ENCODE peak calls at places on chromosome 6, in four cellular contexts. U, Y, Q and D are unnamed samples.
A peak's percentile ranks its signal among the peaks of the same experiment; 100 is the strongest.

GRCh38 chr6:108002365-108003221 is 44.6 kb upstream of the SEC63 start:
- DNase-seq in U (no peak), Y (no peak), Q (no peak), D (no peak)

GRCh38 chr6:110039996-110040383 is 61.9 kb downstream of the GPR6 start:
- DNase-seq in U (peak; percentile 37), Y (no peak), Q (peak; percentile 40), D (peak; percentile 73)

GRCh38 chr6:11767458-11767857 is 11.1 kb downstream of the ADTRP start:
- DNase-seq in U (no peak), Y (no peak), Q (no peak), D (no peak)

GRCh38 chr6:101392561-101393230 is 812 bp upstream of the GRIK2 start:
- DNase-seq in U (no peak), Y (peak; percentile 43), Q (no peak), D (no peak)

GRCh38 chr6:24980507-24981384 is 45.0 kb upstream of the RIPOR2 start:
- DNase-seq in U (peak; percentile 53), Y (no peak), Q (no peak), D (no peak)

GRCh38 chr6:17714879-17715860 is 8.4 kb upstream of the NUP153 start:
- DNase-seq in U (no peak), Y (no peak), Q (no peak), D (no peak)

GRCh38 chr6:32191696-32192607 is 491 bp downstream of the GPSM3 start:
- DNase-seq in U (no peak), Y (no peak), Q (no peak), D (no peak)

GRCh38 chr6:138588805-138589434 is 89.6 kb upstream of the NHSL1 start:
- DNase-seq in U (peak; percentile 65), Y (no peak), Q (peak; percentile 43), D (peak; percentile 66)

GRCh38 chr6:90167514-90168379 is 128.9 kb downstream of the BACH2 start:
- DNase-seq in U (no peak), Y (no peak), Q (no peak), D (no peak)

GRCh38 chr6:31569861-31570536 is 2.1 kb upstream of the LTA start:
- DNase-seq in U (no peak), Y (no peak), Q (no peak), D (no peak)

GRCh38 chr6:5061152-5061551 is 24.0 kb upstream of the PPP1R3G start:
- DNase-seq in U (no peak), Y (no peak), Q (no peak), D (no peak)

GRCh38 chr6:37061157-37061804 is 55.8 kb downstream of the FGD2 start:
- DNase-seq in U (no peak), Y (no peak), Q (no peak), D (no peak)

GRCh38 chr6:162488444-162488843 is 239.1 kb downstream of the PRKN start:
- DNase-seq in U (no peak), Y (no peak), Q (no peak), D (no peak)

GRCh38 chr6:147212618-147213017 is 8.4 kb downstream of the STXBP5 start:
- DNase-seq in U (no peak), Y (no peak), Q (no peak), D (no peak)

GRCh38 chr6:20931093-20931492 is 396.8 kb downstream of the CDKAL1 start:
- DNase-seq in U (no peak), Y (no peak), Q (no peak), D (no peak)

GRCh38 chr6:37251211-37251610 is 6.4 kb upstream of the TBC1D22B start:
- DNase-seq in U (no peak), Y (no peak), Q (no peak), D (no peak)

GRCh38 chr6:38671885-38672467 is 31.0 kb downstream of the GLO1 start:
- DNase-seq in U (peak; percentile 68), Y (no peak), Q (peak; percentile 15), D (peak; percentile 36)

GRCh38 chr6:112416885-112417284 is 69.8 kb downstream of the RFPL4B start:
- DNase-seq in U (no peak), Y (no peak), Q (no peak), D (no peak)

GRCh38 chr6:149910721-149911151 is 12.2 kb downstream of the RAET1G start:
- DNase-seq in U (no peak), Y (no peak), Q (no peak), D (no peak)

GRCh38 chr6:107716688-107717089 is 107.4 kb downstream of the SCML4 start:
- DNase-seq in U (no peak), Y (no peak), Q (peak; percentile 89), D (peak; percentile 74)

GRCh38 chr6:145887969-145888368 is 73.4 kb upstream of the FBXO30 start:
- DNase-seq in U (no peak), Y (no peak), Q (no peak), D (no peak)

GRCh38 chr6:56101141-56101553 is 146.2 kb downstream of the COL21A1 start:
- DNase-seq in U (no peak), Y (peak; percentile 41), Q (no peak), D (no peak)

GRCh38 chr6:108686896-108687295 is 126.2 kb downstream of the FOXO3 start:
- DNase-seq in U (no peak), Y (no peak), Q (no peak), D (no peak)

GRCh38 chr6:33161354-33162320 is 30.6 kb downstream of the COL11A2 start:
- DNase-seq in U (peak; percentile 78), Y (peak; percentile 98), Q (peak; percentile 75), D (peak; percentile 36)

GRCh38 chr6:52522655-52523054 is 54.2 kb downstream of the TRAM2 start:
- DNase-seq in U (no peak), Y (no peak), Q (no peak), D (no peak)

GRCh38 chr6:132087391-132087790 is 136.2 kb upstream of the CCN2 start:
- DNase-seq in U (no peak), Y (no peak), Q (no peak), D (no peak)

GRCh38 chr6:83615025-83615999 is 93.6 kb downstream of the SNAP91 start:
- DNase-seq in U (peak; percentile 59), Y (peak; percentile 24), Q (no peak), D (peak; percentile 37)

GRCh38 chr6:24910850-24911712 is 24.7 kb downstream of the RIPOR2 start:
- DNase-seq in U (peak; percentile 85), Y (peak; percentile 89), Q (peak; percentile 38), D (no peak)

GRCh38 chr6:14784596-14785360 is 461.1 kb upstream of the JARID2 start:
- DNase-seq in U (no peak), Y (no peak), Q (no peak), D (peak; percentile 36)

GRCh38 chr6:111912904-111913303 is 39.7 kb upstream of the FYN start:
- DNase-seq in U (no peak), Y (no peak), Q (no peak), D (no peak)

GRCh38 chr6:11367638-11368199 is 135.3 kb upstream of the NEDD9 start:
- DNase-seq in U (no peak), Y (no peak), Q (no peak), D (no peak)

GRCh38 chr6:21955196-21955595 is 341.6 kb downstream of the PRL start:
- DNase-seq in U (no peak), Y (no peak), Q (no peak), D (no peak)

GRCh38 chr6:146149770-146150169 is 120.9 kb downstream of the GRM1 start:
- DNase-seq in U (no peak), Y (no peak), Q (no peak), D (no peak)

GRCh38 chr6:38482466-38482865 is 157.3 kb downstream of the BTBD9 start:
- DNase-seq in U (no peak), Y (no peak), Q (no peak), D (no peak)

GRCh38 chr6:160106701-160107100 is 14.9 kb upstream of the SLC22A1 start:
- DNase-seq in U (no peak), Y (no peak), Q (no peak), D (no peak)

GRCh38 chr6:73388433-73388799 is 6.2 kb upstream of the DDX43 start:
- DNase-seq in U (no peak), Y (no peak), Q (no peak), D (no peak)

GRCh38 chr6:147322299-147323162 is 118.3 kb downstream of the STXBP5 start:
- DNase-seq in U (no peak), Y (no peak), Q (peak; percentile 16), D (no peak)

GRCh38 chr6:38797391-38797790 is 82.3 kb downstream of the DNAH8 start:
- DNase-seq in U (no peak), Y (no peak), Q (no peak), D (no peak)

GRCh38 chr6:1100269-1100668 is 211.6 kb upstream of the FOXQ1 start:
- DNase-seq in U (no peak), Y (no peak), Q (no peak), D (no peak)

GRCh38 chr6:153058909-153059308 is 56.4 kb upstream of the MTRF1L start:
- DNase-seq in U (no peak), Y (no peak), Q (no peak), D (no peak)

GRCh38 chr6:153056308-153056707 is 53.8 kb upstream of the MTRF1L start:
- DNase-seq in U (no peak), Y (no peak), Q (no peak), D (no peak)

GRCh38 chr6:153059757-153060156 is 57.2 kb upstream of the MTRF1L start:
- DNase-seq in U (no peak), Y (no peak), Q (no peak), D (peak; percentile 0)

GRCh38 chr6:153059311-153059710 is 56.8 kb upstream of the MTRF1L start:
- DNase-seq in U (no peak), Y (no peak), Q (no peak), D (no peak)

DNA sequence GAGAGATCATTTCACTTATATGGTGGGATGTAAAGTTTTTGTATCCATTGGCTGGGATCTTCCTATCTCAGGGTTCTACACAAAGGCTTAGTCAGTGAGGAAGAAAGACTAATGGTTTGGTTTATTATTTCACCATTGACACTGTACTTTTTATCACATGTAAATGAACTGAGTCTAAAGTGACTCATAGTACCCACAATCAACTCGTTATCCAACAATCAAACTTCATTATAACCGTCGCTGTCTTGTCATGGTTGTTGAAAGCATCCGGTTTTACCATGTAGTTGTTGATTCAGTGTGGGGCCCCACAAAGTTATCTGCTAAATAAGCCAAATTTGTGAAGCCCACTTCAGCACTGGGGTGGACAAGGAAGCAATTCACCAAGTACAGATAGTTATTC is 55.8 kb upstream of the MTRF1L start:
- DNase-seq in U (no peak), Y (no peak), Q (no peak), D (no peak)
- H3K4me3 ChIP-seq in U (no peak overlapping the region), Y (no peak overlapping the region), Q (no peak overlapping the region), D (no peak overlapping the region)

DNA sequence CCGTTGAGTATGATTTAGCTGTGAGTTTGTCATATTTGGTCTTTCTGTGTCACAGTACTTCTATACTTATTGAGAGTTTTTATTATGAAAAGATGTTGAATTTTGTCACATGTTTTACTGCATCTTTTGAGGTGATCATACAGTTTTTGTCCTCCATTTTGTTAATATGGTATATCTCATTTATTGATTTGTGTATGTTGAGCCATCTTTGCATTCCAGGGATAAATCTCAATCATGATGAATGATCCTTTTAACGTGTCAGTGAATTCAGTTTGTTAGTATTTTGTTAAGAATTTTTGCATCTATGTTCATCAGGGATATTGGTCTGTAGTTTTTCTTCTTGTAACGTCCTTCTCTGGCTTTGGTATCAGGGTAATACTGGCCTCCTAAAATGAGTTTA is 3.5 kb downstream of the SIRT5 start:
- DNase-seq in U (no peak), Y (no peak), Q (no peak), D (no peak)
- H3K4me3 ChIP-seq in U (no peak overlapping the region), Y (no peak overlapping the region), Q (no peak overlapping the region), D (no peak overlapping the region)

GRCh38 chr6:41428402-41428994 is 93.1 kb downstream of the NCR2 start:
- DNase-seq in U (no peak), Y (no peak), Q (no peak), D (no peak)
- H3K4me3 ChIP-seq in U (peak overlapping the region; percentile 33), Y (peak overlapping the region; percentile 42), Q (no peak overlapping the region), D (no peak overlapping the region)

GRCh38 chr6:167934426-167934864 is 63.0 kb upstream of the KIF25 start:
- DNase-seq in U (peak; percentile 62), Y (no peak), Q (no peak), D (no peak)
- H3K4me3 ChIP-seq in U (no peak overlapping the region), Y (no peak overlapping the region), Q (no peak overlapping the region), D (no peak overlapping the region)